ENCODE peak calls at places on chromosomes 1 and 21, in six cellular contexts. One of them, this sample, is unnamed.

GRCh38 chr1:41740630-41741239 is 178.0 kb downstream of the HIVEP3 start:
- DNase-seq in GM23338: no peak
- DNase-seq in stimulated activated CD4-positive, alpha-beta T cell treated with anti-CD3 and anti-CD28 coated beads, Interleukin-4, amount 100 ng/mL, for 4 hours: peak; percentile 20
- DNase-seq in RPMI7951: peak; percentile 9
- DNase-seq in iPS DF 19.7: no peak
- DNase-seq in NCI-H748 treated with DMSO at 0.1 percent for 48 hours: no peak
- DNase-seq in this sample: no peak

GRCh38 chr1:58814251-58815068 is 30.6 kb upstream of the JUN start:
- DNase-seq in GM23338: peak; percentile 80
- DNase-seq in stimulated activated CD4-positive, alpha-beta T cell treated with anti-CD3 and anti-CD28 coated beads, Interleukin-4, amount 100 ng/mL, for 4 hours: no peak
- DNase-seq in RPMI7951: no peak
- DNase-seq in iPS DF 19.7: no peak
- DNase-seq in NCI-H748 treated with DMSO at 0.1 percent for 48 hours: no peak
- DNase-seq in this sample: no peak

GRCh38 chr1:201649776-201650607 is 111.1 kb downstream of the NAV1 start:
- DNase-seq in GM23338: peak; percentile 92
- DNase-seq in stimulated activated CD4-positive, alpha-beta T cell treated with anti-CD3 and anti-CD28 coated beads, Interleukin-4, amount 100 ng/mL, for 4 hours: no peak
- DNase-seq in RPMI7951: peak; percentile 71
- DNase-seq in iPS DF 19.7: no peak
- DNase-seq in NCI-H748 treated with DMSO at 0.1 percent for 48 hours: peak; percentile 60
- DNase-seq in this sample: no peak

GRCh38 chr1:23643668-23644554 is 47.7 kb upstream of the RPL11 start:
- DNase-seq in GM23338: no peak
- DNase-seq in stimulated activated CD4-positive, alpha-beta T cell treated with anti-CD3 and anti-CD28 coated beads, Interleukin-4, amount 100 ng/mL, for 4 hours: no peak
- DNase-seq in RPMI7951: no peak
- DNase-seq in iPS DF 19.7: no peak
- DNase-seq in NCI-H748 treated with DMSO at 0.1 percent for 48 hours: no peak
- DNase-seq in this sample: no peak

GRCh38 chr21:24045775-24046215 is 1561.5 kb downstream of the MRPL39 start:
- DNase-seq in GM23338: peak; percentile 13
- DNase-seq in stimulated activated CD4-positive, alpha-beta T cell treated with anti-CD3 and anti-CD28 coated beads, Interleukin-4, amount 100 ng/mL, for 4 hours: no peak
- DNase-seq in RPMI7951: peak; percentile 50
- DNase-seq in iPS DF 19.7: no peak
- DNase-seq in NCI-H748 treated with DMSO at 0.1 percent for 48 hours: no peak
- DNase-seq in this sample: no peak

GRCh38 chr1:184299076-184299790 is 87.6 kb upstream of the C1orf21 start:
- DNase-seq in GM23338: no peak
- DNase-seq in stimulated activated CD4-positive, alpha-beta T cell treated with anti-CD3 and anti-CD28 coated beads, Interleukin-4, amount 100 ng/mL, for 4 hours: no peak
- DNase-seq in RPMI7951: peak; percentile 73
- DNase-seq in iPS DF 19.7: no peak
- DNase-seq in NCI-H748 treated with DMSO at 0.1 percent for 48 hours: peak; percentile 35
- DNase-seq in this sample: no peak

GRCh38 chr21:15444118-15444960 is 285.4 kb upstream of the USP25 start:
- DNase-seq in GM23338: peak; percentile 67
- DNase-seq in stimulated activated CD4-positive, alpha-beta T cell treated with anti-CD3 and anti-CD28 coated beads, Interleukin-4, amount 100 ng/mL, for 4 hours: no peak
- DNase-seq in RPMI7951: no peak
- DNase-seq in iPS DF 19.7: no peak
- DNase-seq in NCI-H748 treated with DMSO at 0.1 percent for 48 hours: no peak
- DNase-seq in this sample: no peak

GRCh38 chr1:21297975-21298374 is 7.7 kb upstream of the ECE1 start:
- DNase-seq in GM23338: no peak
- DNase-seq in stimulated activated CD4-positive, alpha-beta T cell treated with anti-CD3 and anti-CD28 coated beads, Interleukin-4, amount 100 ng/mL, for 4 hours: no peak
- DNase-seq in RPMI7951: peak; percentile 65
- DNase-seq in iPS DF 19.7: no peak
- DNase-seq in NCI-H748 treated with DMSO at 0.1 percent for 48 hours: no peak
- DNase-seq in this sample: no peak

GRCh38 chr1:155245163-155245524 is 10.1 kb downstream of the ENTREP3 start:
- DNase-seq in GM23338: no peak
- DNase-seq in stimulated activated CD4-positive, alpha-beta T cell treated with anti-CD3 and anti-CD28 coated beads, Interleukin-4, amount 100 ng/mL, for 4 hours: no peak
- DNase-seq in RPMI7951: no peak
- DNase-seq in iPS DF 19.7: no peak
- DNase-seq in NCI-H748 treated with DMSO at 0.1 percent for 48 hours: no peak
- DNase-seq in this sample: no peak

GRCh38 chr1:25821630-25822091 is 1.9 kb downstream of the MTFR1L start:
- DNase-seq in GM23338: no peak
- DNase-seq in stimulated activated CD4-positive, alpha-beta T cell treated with anti-CD3 and anti-CD28 coated beads, Interleukin-4, amount 100 ng/mL, for 4 hours: no peak
- DNase-seq in RPMI7951: peak; percentile 28
- DNase-seq in iPS DF 19.7: no peak
- DNase-seq in NCI-H748 treated with DMSO at 0.1 percent for 48 hours: no peak
- DNase-seq in this sample: no peak

GRCh38 chr1:27869719-27870085 is 2.6 kb upstream of the THEMIS2 start:
- DNase-seq in GM23338: no peak
- DNase-seq in stimulated activated CD4-positive, alpha-beta T cell treated with anti-CD3 and anti-CD28 coated beads, Interleukin-4, amount 100 ng/mL, for 4 hours: no peak
- DNase-seq in RPMI7951: no peak
- DNase-seq in iPS DF 19.7: no peak
- DNase-seq in NCI-H748 treated with DMSO at 0.1 percent for 48 hours: no peak
- DNase-seq in this sample: no peak

GRCh38 chr1:160103658-160104519 is 5.5 kb upstream of the IGSF8 start:
- DNase-seq in GM23338: no peak
- DNase-seq in stimulated activated CD4-positive, alpha-beta T cell treated with anti-CD3 and anti-CD28 coated beads, Interleukin-4, amount 100 ng/mL, for 4 hours: no peak
- DNase-seq in RPMI7951: no peak
- DNase-seq in iPS DF 19.7: no peak
- DNase-seq in NCI-H748 treated with DMSO at 0.1 percent for 48 hours: no peak
- DNase-seq in this sample: no peak

GRCh38 chr1:171901245-171901644 is 59.9 kb downstream of the DNM3 start:
- DNase-seq in GM23338: no peak
- DNase-seq in stimulated activated CD4-positive, alpha-beta T cell treated with anti-CD3 and anti-CD28 coated beads, Interleukin-4, amount 100 ng/mL, for 4 hours: no peak
- DNase-seq in RPMI7951: peak; percentile 12
- DNase-seq in iPS DF 19.7: no peak
- DNase-seq in NCI-H748 treated with DMSO at 0.1 percent for 48 hours: no peak
- DNase-seq in this sample: no peak

GRCh38 chr1:19864304-19865160 is 17.7 kb upstream of the OTUD3 start:
- DNase-seq in GM23338: no peak
- DNase-seq in stimulated activated CD4-positive, alpha-beta T cell treated with anti-CD3 and anti-CD28 coated beads, Interleukin-4, amount 100 ng/mL, for 4 hours: no peak
- DNase-seq in RPMI7951: no peak
- DNase-seq in iPS DF 19.7: no peak
- DNase-seq in NCI-H748 treated with DMSO at 0.1 percent for 48 hours: no peak
- DNase-seq in this sample: no peak

GRCh38 chr1:175818929-175819328 is 75.5 kb upstream of the TNR start:
- DNase-seq in GM23338: no peak
- DNase-seq in stimulated activated CD4-positive, alpha-beta T cell treated with anti-CD3 and anti-CD28 coated beads, Interleukin-4, amount 100 ng/mL, for 4 hours: no peak
- DNase-seq in RPMI7951: no peak
- DNase-seq in iPS DF 19.7: no peak
- DNase-seq in NCI-H748 treated with DMSO at 0.1 percent for 48 hours: no peak
- DNase-seq in this sample: no peak

GRCh38 chr1:184905601-184906322 is 68.5 kb downstream of the NIBAN1 start:
- DNase-seq in GM23338: no peak
- DNase-seq in stimulated activated CD4-positive, alpha-beta T cell treated with anti-CD3 and anti-CD28 coated beads, Interleukin-4, amount 100 ng/mL, for 4 hours: no peak
- DNase-seq in RPMI7951: no peak
- DNase-seq in iPS DF 19.7: no peak
- DNase-seq in NCI-H748 treated with DMSO at 0.1 percent for 48 hours: peak; percentile 87
- DNase-seq in this sample: no peak

GRCh38 chr1:18109756-18110597 is 2.4 kb downstream of the IGSF21 start:
- DNase-seq in GM23338: peak; percentile 97
- DNase-seq in stimulated activated CD4-positive, alpha-beta T cell treated with anti-CD3 and anti-CD28 coated beads, Interleukin-4, amount 100 ng/mL, for 4 hours: no peak
- DNase-seq in RPMI7951: no peak
- DNase-seq in iPS DF 19.7: no peak
- DNase-seq in NCI-H748 treated with DMSO at 0.1 percent for 48 hours: no peak
- DNase-seq in this sample: no peak

GRCh38 chr1:171188388-171189266 is 3.5 kb downstream of the FMO2 start:
- DNase-seq in GM23338: peak; percentile 92
- DNase-seq in stimulated activated CD4-positive, alpha-beta T cell treated with anti-CD3 and anti-CD28 coated beads, Interleukin-4, amount 100 ng/mL, for 4 hours: peak; percentile 4
- DNase-seq in RPMI7951: peak; percentile 64
- DNase-seq in iPS DF 19.7: no peak
- DNase-seq in NCI-H748 treated with DMSO at 0.1 percent for 48 hours: peak; percentile 43
- DNase-seq in this sample: no peak

GRCh38 chr1:89068291-89068690 is 3.3 kb upstream of the GBP1 start:
- DNase-seq in GM23338: no peak
- DNase-seq in stimulated activated CD4-positive, alpha-beta T cell treated with anti-CD3 and anti-CD28 coated beads, Interleukin-4, amount 100 ng/mL, for 4 hours: no peak
- DNase-seq in RPMI7951: peak; percentile 91
- DNase-seq in iPS DF 19.7: no peak
- DNase-seq in NCI-H748 treated with DMSO at 0.1 percent for 48 hours: no peak
- DNase-seq in this sample: no peak

GRCh38 chr1:245648749-245649517 is 494.1 kb downstream of the KIF26B start:
- DNase-seq in GM23338: peak; percentile 43
- DNase-seq in stimulated activated CD4-positive, alpha-beta T cell treated with anti-CD3 and anti-CD28 coated beads, Interleukin-4, amount 100 ng/mL, for 4 hours: no peak
- DNase-seq in RPMI7951: no peak
- DNase-seq in iPS DF 19.7: no peak
- DNase-seq in NCI-H748 treated with DMSO at 0.1 percent for 48 hours: no peak
- DNase-seq in this sample: no peak

GRCh38 chr1:41673806-41674205 is 189.3 kb upstream of the EDN2 start:
- DNase-seq in GM23338: no peak
- DNase-seq in stimulated activated CD4-positive, alpha-beta T cell treated with anti-CD3 and anti-CD28 coated beads, Interleukin-4, amount 100 ng/mL, for 4 hours: peak; percentile 62
- DNase-seq in RPMI7951: no peak
- DNase-seq in iPS DF 19.7: no peak
- DNase-seq in NCI-H748 treated with DMSO at 0.1 percent for 48 hours: no peak
- DNase-seq in this sample: peak; percentile 44

GRCh38 chr1:224644553-224645154 is 28.5 kb downstream of the CNIH3 start:
- DNase-seq in GM23338: peak; percentile 80
- DNase-seq in stimulated activated CD4-positive, alpha-beta T cell treated with anti-CD3 and anti-CD28 coated beads, Interleukin-4, amount 100 ng/mL, for 4 hours: peak; percentile 31
- DNase-seq in RPMI7951: peak; percentile 50
- DNase-seq in iPS DF 19.7: peak; percentile 50
- DNase-seq in NCI-H748 treated with DMSO at 0.1 percent for 48 hours: peak; percentile 2
- DNase-seq in this sample: peak; percentile 18

GRCh38 chr1:234230414-234230862 is 142.8 kb upstream of the COA6 start:
- DNase-seq in GM23338: no peak
- DNase-seq in stimulated activated CD4-positive, alpha-beta T cell treated with anti-CD3 and anti-CD28 coated beads, Interleukin-4, amount 100 ng/mL, for 4 hours: no peak
- DNase-seq in RPMI7951: peak; percentile 72
- DNase-seq in iPS DF 19.7: no peak
- DNase-seq in NCI-H748 treated with DMSO at 0.1 percent for 48 hours: peak; percentile 37
- DNase-seq in this sample: no peak

GRCh38 chr1:32066489-32066873 is 6.3 kb upstream of the TMEM39B start:
- DNase-seq in GM23338: no peak
- DNase-seq in stimulated activated CD4-positive, alpha-beta T cell treated with anti-CD3 and anti-CD28 coated beads, Interleukin-4, amount 100 ng/mL, for 4 hours: no peak
- DNase-seq in RPMI7951: peak; percentile 90
- DNase-seq in iPS DF 19.7: no peak
- DNase-seq in NCI-H748 treated with DMSO at 0.1 percent for 48 hours: no peak
- DNase-seq in this sample: no peak

GRCh38 chr1:36085126-36085525 is 1.2 kb downstream of the TEKT2 start:
- DNase-seq in GM23338: no peak
- DNase-seq in stimulated activated CD4-positive, alpha-beta T cell treated with anti-CD3 and anti-CD28 coated beads, Interleukin-4, amount 100 ng/mL, for 4 hours: no peak
- DNase-seq in RPMI7951: no peak
- DNase-seq in iPS DF 19.7: no peak
- DNase-seq in NCI-H748 treated with DMSO at 0.1 percent for 48 hours: no peak
- DNase-seq in this sample: no peak

GRCh38 chr1:34590211-34590623 is 164.6 kb upstream of the GJB5 start:
- DNase-seq in GM23338: peak; percentile 54
- DNase-seq in stimulated activated CD4-positive, alpha-beta T cell treated with anti-CD3 and anti-CD28 coated beads, Interleukin-4, amount 100 ng/mL, for 4 hours: no peak
- DNase-seq in RPMI7951: peak; percentile 8
- DNase-seq in iPS DF 19.7: peak; percentile 80
- DNase-seq in NCI-H748 treated with DMSO at 0.1 percent for 48 hours: peak; percentile 85
- DNase-seq in this sample: no peak

GRCh38 chr1:77768006-77768405 is 8.4 kb upstream of the USP33 start:
- DNase-seq in GM23338: no peak
- DNase-seq in stimulated activated CD4-positive, alpha-beta T cell treated with anti-CD3 and anti-CD28 coated beads, Interleukin-4, amount 100 ng/mL, for 4 hours: no peak
- DNase-seq in RPMI7951: no peak
- DNase-seq in iPS DF 19.7: no peak
- DNase-seq in NCI-H748 treated with DMSO at 0.1 percent for 48 hours: no peak
- DNase-seq in this sample: no peak

GRCh38 chr1:150299716-150300115 is 6.1 kb downstream of the MRPS21 start:
- DNase-seq in GM23338: no peak
- DNase-seq in stimulated activated CD4-positive, alpha-beta T cell treated with anti-CD3 and anti-CD28 coated beads, Interleukin-4, amount 100 ng/mL, for 4 hours: no peak
- DNase-seq in RPMI7951: no peak
- DNase-seq in iPS DF 19.7: no peak
- DNase-seq in NCI-H748 treated with DMSO at 0.1 percent for 48 hours: no peak
- DNase-seq in this sample: no peak

GRCh38 chr1:179971563-179972496 is 17.2 kb downstream of the CEP350 start:
- DNase-seq in GM23338: no peak
- DNase-seq in stimulated activated CD4-positive, alpha-beta T cell treated with anti-CD3 and anti-CD28 coated beads, Interleukin-4, amount 100 ng/mL, for 4 hours: no peak
- DNase-seq in RPMI7951: no peak
- DNase-seq in iPS DF 19.7: no peak
- DNase-seq in NCI-H748 treated with DMSO at 0.1 percent for 48 hours: no peak
- DNase-seq in this sample: no peak

GRCh38 chr1:153534933-153535663 is 693 bp downstream of the S100A6 start:
- DNase-seq in GM23338: no peak
- DNase-seq in stimulated activated CD4-positive, alpha-beta T cell treated with anti-CD3 and anti-CD28 coated beads, Interleukin-4, amount 100 ng/mL, for 4 hours: peak; percentile 29
- DNase-seq in RPMI7951: peak; percentile 59
- DNase-seq in iPS DF 19.7: no peak
- DNase-seq in NCI-H748 treated with DMSO at 0.1 percent for 48 hours: no peak
- DNase-seq in this sample: no peak

GRCh38 chr1:1420654-1421134 is 382 bp downstream of the ANKRD65 start:
- DNase-seq in GM23338: no peak
- DNase-seq in stimulated activated CD4-positive, alpha-beta T cell treated with anti-CD3 and anti-CD28 coated beads, Interleukin-4, amount 100 ng/mL, for 4 hours: no peak
- DNase-seq in RPMI7951: no peak
- DNase-seq in iPS DF 19.7: no peak
- DNase-seq in NCI-H748 treated with DMSO at 0.1 percent for 48 hours: no peak
- DNase-seq in this sample: no peak